ENCODE peak calls at places on chromosomes 5 and 9, in four cellular contexts. One of them, this sample, is unnamed.

GRCh38 chr9:18947772-18948391 is 85.1 kb downstream of the SAXO1 start:
- DNase-seq in A549: no peak
- DNase-seq in GM12878: no peak
- DNase-seq in K562: no peak
- DNase-seq in this sample: no peak

GRCh38 chr5:40958811-40959210 is 49.5 kb downstream of the C7 start:
- DNase-seq in A549: peak; percentile 3
- DNase-seq in GM12878: no peak
- DNase-seq in K562: no peak
- DNase-seq in this sample: no peak

GRCh38 chr5:16916262-16916878 is 19.7 kb downstream of the MYO10 start:
- DNase-seq in A549: peak; percentile 66
- DNase-seq in GM12878: no peak
- DNase-seq in K562: no peak
- DNase-seq in this sample: no peak

GRCh38 chr5:102138243-102138653 is 157.8 kb downstream of the SLCO4C1 start:
- DNase-seq in A549: peak; percentile 13
- DNase-seq in GM12878: no peak
- DNase-seq in K562: no peak
- DNase-seq in this sample: peak; percentile 94

GRCh38 chr5:138725885-138726457 is 27.3 kb upstream of the CTNNA1 start:
- DNase-seq in A549: no peak
- DNase-seq in GM12878: no peak
- DNase-seq in K562: no peak
- DNase-seq in this sample: peak; percentile 90

GRCh38 chr9:136117291-136118060 is 1.2 kb downstream of the TMEM250 start:
- DNase-seq in A549: peak; percentile 48
- DNase-seq in GM12878: no peak
- DNase-seq in K562: no peak
- DNase-seq in this sample: peak; percentile 61

GRCh38 chr5:118919016-118919415 is 69.3 kb downstream of the DTWD2 start:
- DNase-seq in A549: no peak
- DNase-seq in GM12878: no peak
- DNase-seq in K562: no peak
- DNase-seq in this sample: no peak

GRCh38 chr5:133353741-133354140 is 258.6 kb downstream of the FSTL4 start:
- DNase-seq in A549: no peak
- DNase-seq in GM12878: no peak
- DNase-seq in K562: no peak
- DNase-seq in this sample: no peak

GRCh38 chr5:166845044-166845443 is 1446.4 kb upstream of the WWC1 start:
- DNase-seq in A549: peak; percentile 4
- DNase-seq in GM12878: no peak
- DNase-seq in K562: peak; percentile 7
- DNase-seq in this sample: no peak

GRCh38 chr5:167639761-167640160 is 651.7 kb upstream of the WWC1 start:
- DNase-seq in A549: peak; percentile 3
- DNase-seq in GM12878: no peak
- DNase-seq in K562: no peak
- DNase-seq in this sample: no peak

GRCh38 chr5:109479260-109479860 is 69.6 kb upstream of the PJA2 start:
- DNase-seq in A549: peak; percentile 7
- DNase-seq in GM12878: no peak
- DNase-seq in K562: no peak
- DNase-seq in this sample: peak; percentile 18

GRCh38 chr5:77174526-77174925 is 36.0 kb upstream of the PDE8B start:
- DNase-seq in A549: no peak
- DNase-seq in GM12878: no peak
- DNase-seq in K562: no peak
- DNase-seq in this sample: no peak

GRCh38 chr5:36027066-36027465 is 35.9 kb upstream of the UGT3A1 start:
- DNase-seq in A549: no peak
- DNase-seq in GM12878: no peak
- DNase-seq in K562: no peak
- DNase-seq in this sample: no peak

GRCh38 chr9:4339783-4340335 is 40.0 kb upstream of the GLIS3 start:
- DNase-seq in A549: peak; percentile 31
- DNase-seq in GM12878: peak; percentile 13
- DNase-seq in K562: no peak
- DNase-seq in this sample: no peak

GRCh38 chr5:174680901-174681565 is 43.3 kb upstream of the MSX2 start:
- DNase-seq in A549: no peak
- DNase-seq in GM12878: no peak
- DNase-seq in K562: no peak
- DNase-seq in this sample: no peak

GRCh38 chr5:174678107-174678506 is 46.3 kb upstream of the MSX2 start:
- DNase-seq in A549: no peak
- DNase-seq in GM12878: no peak
- DNase-seq in K562: no peak
- DNase-seq in this sample: no peak

GRCh38 chr5:174675916-174676315 is 48.5 kb upstream of the MSX2 start:
- DNase-seq in A549: no peak
- DNase-seq in GM12878: no peak
- DNase-seq in K562: no peak
- DNase-seq in this sample: no peak
- TF ChIP-seq POLR2AphosphoS2 in A549: no peak
- TF ChIP-seq POLR2AphosphoS2 in GM12878: no peak
- TF ChIP-seq POLR2AphosphoS2 in K562: no peak
- TF ChIP-seq POLR2AphosphoS2 in this sample: no peak

GRCh38 chr9:127505396-127506116 is 54.2 kb downstream of the LRSAM1 start:
- DNase-seq in A549: peak; percentile 60
- DNase-seq in GM12878: no peak
- DNase-seq in K562: peak; percentile 53
- DNase-seq in this sample: peak; percentile 35

GRCh38 chr9:127506117-127506813 is 55.0 kb downstream of the LRSAM1 start:
- DNase-seq in A549: no peak
- DNase-seq in GM12878: no peak
- DNase-seq in K562: no peak
- DNase-seq in this sample: no peak

GRCh38 chr9:127507751-127508648 is 56.7 kb downstream of the LRSAM1 start:
- DNase-seq in A549: no peak
- DNase-seq in GM12878: no peak
- DNase-seq in K562: no peak
- DNase-seq in this sample: no peak

GRCh38 chr9:127508901-127509260 is 57.6 kb downstream of the LRSAM1 start:
- DNase-seq in A549: no peak
- DNase-seq in GM12878: no peak
- DNase-seq in K562: no peak
- DNase-seq in this sample: no peak

GRCh38 chr9:127506814-127507750 is 55.8 kb downstream of the LRSAM1 start:
- DNase-seq in A549: no peak
- DNase-seq in GM12878: no peak
- DNase-seq in K562: peak; percentile 60
- DNase-seq in this sample: no peak
- TF ChIP-seq POLR2AphosphoS2 in A549: no peak
- TF ChIP-seq POLR2AphosphoS2 in GM12878: no peak
- TF ChIP-seq POLR2AphosphoS2 in K562: no peak
- TF ChIP-seq POLR2AphosphoS2 in this sample: no peak

DNA sequence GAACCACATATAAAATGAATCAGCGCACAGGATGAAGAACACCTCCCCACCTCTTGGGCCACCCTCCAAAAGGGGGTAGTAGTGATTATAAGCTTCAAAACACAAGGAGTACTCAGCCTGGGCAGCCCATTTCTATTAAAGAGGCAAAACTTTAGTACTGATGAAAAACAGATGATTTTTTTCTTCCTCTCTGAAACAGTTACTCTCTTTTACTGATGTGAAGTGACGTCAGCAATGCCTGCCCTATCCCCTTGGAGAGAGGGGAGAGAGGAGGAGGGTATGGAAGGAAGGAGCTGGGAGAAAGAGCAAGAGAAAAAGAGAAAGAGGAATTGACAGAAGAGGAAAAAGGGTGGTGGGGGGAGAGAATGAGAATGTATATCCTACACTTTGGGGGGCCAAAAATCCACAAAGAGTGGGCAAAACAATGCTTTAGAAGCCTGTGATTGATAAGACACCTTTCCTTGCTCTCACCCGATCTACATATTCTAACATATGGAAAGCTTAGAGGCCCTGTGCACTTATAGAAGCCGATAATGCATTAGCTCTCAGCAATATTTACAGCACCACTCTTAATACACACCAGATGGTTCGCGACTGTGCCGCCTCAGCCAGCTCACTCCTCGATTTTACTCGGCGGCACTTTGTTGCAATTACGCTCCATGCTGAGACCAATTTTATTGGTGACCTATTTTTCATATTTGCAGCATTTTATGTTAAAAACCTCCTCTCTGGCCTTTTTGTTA is 18.6 kb downstream of the NR2F1 start:
- DNase-seq in A549: no peak
- DNase-seq in GM12878: no peak
- DNase-seq in K562: no peak
- DNase-seq in this sample: no peak
- TF ChIP-seq POLR2AphosphoS2 in A549: no peak
- TF ChIP-seq POLR2AphosphoS2 in GM12878: no peak
- TF ChIP-seq POLR2AphosphoS2 in K562: no peak
- TF ChIP-seq POLR2AphosphoS2 in this sample: no peak

DNA sequence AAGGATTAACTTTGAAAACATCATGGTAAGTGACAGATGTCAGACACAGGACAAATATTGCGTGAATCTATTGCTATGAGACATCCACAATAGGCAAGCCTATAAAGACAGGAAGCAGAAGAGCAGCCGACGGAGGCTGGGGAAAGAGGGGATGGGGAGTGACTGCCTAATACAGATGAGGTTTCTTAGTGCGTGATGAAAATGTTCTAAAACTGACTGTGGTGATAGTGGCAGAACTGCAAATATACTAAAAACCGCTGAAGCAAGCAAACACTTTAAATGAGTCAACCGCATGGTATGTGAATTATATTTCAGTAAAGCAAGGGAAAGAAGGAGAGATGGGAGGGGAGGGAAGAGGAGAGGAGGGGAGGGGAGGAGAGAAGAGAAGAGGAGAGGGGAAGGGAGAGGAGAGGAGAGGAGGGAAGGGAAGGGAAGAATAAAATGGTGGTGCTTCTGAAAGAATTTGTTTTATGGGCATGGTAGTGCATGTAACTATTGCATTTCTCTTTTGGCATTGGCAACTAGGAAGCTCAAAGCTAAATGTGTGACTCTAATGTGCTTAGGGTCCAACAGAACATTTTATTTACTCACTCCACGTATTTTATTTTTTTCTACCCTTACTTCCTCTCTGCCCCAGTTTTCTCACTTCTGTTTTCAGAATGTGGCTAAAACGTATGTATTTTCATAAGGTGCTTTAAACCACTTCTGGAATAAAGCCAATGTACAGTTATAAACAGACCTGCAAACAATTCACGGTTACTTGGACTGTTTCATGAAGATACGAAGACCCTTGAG is 21.3 kb downstream of the AKNA start:
- DNase-seq in A549: peak; percentile 9
- DNase-seq in GM12878: no peak
- DNase-seq in K562: no peak
- DNase-seq in this sample: no peak
- TF ChIP-seq POLR2AphosphoS2 in A549: no peak
- TF ChIP-seq POLR2AphosphoS2 in GM12878: no peak
- TF ChIP-seq POLR2AphosphoS2 in K562: no peak
- TF ChIP-seq POLR2AphosphoS2 in this sample: no peak

GRCh38 chr5:74632947-74633356 is 7.6 kb downstream of the ENC1 start:
- DNase-seq in A549: peak; percentile 81
- DNase-seq in GM12878: no peak
- DNase-seq in K562: no peak
- DNase-seq in this sample: peak; percentile 68

GRCh38 chr5:74627511-74628120 is 12.9 kb downstream of the ENC1 start:
- DNase-seq in A549: no peak
- DNase-seq in GM12878: no peak
- DNase-seq in K562: no peak
- DNase-seq in this sample: no peak

GRCh38 chr5:74631088-74631960 is 9.2 kb downstream of the ENC1 start:
- DNase-seq in A549: peak; percentile 78
- DNase-seq in GM12878: peak; percentile 97
- DNase-seq in K562: no peak
- DNase-seq in this sample: no peak

GRCh38 chr5:74629326-74629725 is 11.2 kb downstream of the ENC1 start:
- DNase-seq in A549: no peak
- DNase-seq in GM12878: no peak
- DNase-seq in K562: no peak
- DNase-seq in this sample: no peak

GRCh38 chr5:74630387-74631087 is 10.0 kb downstream of the ENC1 start:
- DNase-seq in A549: peak; percentile 71
- DNase-seq in GM12878: no peak
- DNase-seq in K562: no peak
- DNase-seq in this sample: no peak
- TF ChIP-seq POLR2AphosphoS2 in A549: no peak
- TF ChIP-seq POLR2AphosphoS2 in GM12878: no peak
- TF ChIP-seq POLR2AphosphoS2 in K562: no peak
- TF ChIP-seq POLR2AphosphoS2 in this sample: no peak

DNA sequence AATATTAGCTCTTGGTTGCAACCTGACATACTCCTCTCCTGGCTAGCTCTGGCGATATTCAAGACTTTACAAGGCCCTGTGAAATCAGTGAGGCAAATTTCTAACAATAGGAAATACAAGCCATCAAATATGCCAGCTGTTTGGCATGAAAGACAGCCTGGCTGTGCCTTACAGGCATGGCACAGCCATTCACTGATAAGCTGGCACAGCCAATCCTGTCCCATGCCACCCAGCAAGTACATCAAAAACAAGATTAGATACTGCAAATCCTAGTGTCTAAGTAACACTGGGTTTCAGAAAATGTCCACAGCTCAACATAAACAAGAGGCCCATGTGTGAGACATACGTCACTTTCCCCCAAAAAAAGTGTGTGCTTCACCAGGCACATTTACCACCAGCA is 1045.8 kb upstream of the DMAC1 start:
- DNase-seq in A549: no peak
- DNase-seq in GM12878: no peak
- DNase-seq in K562: no peak
- DNase-seq in this sample: no peak
- TF ChIP-seq POLR2AphosphoS2 in A549: no peak
- TF ChIP-seq POLR2AphosphoS2 in GM12878: no peak
- TF ChIP-seq POLR2AphosphoS2 in K562: no peak
- TF ChIP-seq POLR2AphosphoS2 in this sample: no peak

GRCh38 chr9:110115868-110116542 is 92.0 kb downstream of the C9orf152 start:
- DNase-seq in A549: peak; percentile 49
- DNase-seq in GM12878: no peak
- DNase-seq in K562: no peak
- DNase-seq in this sample: peak; percentile 92

GRCh38 chr9:110114086-110114887 is 93.7 kb downstream of the C9orf152 start:
- DNase-seq in A549: no peak
- DNase-seq in GM12878: no peak
- DNase-seq in K562: no peak
- DNase-seq in this sample: peak; percentile 56

GRCh38 chr9:110115341-110115820 is 92.6 kb downstream of the C9orf152 start:
- DNase-seq in A549: no peak
- DNase-seq in GM12878: no peak
- DNase-seq in K562: no peak
- DNase-seq in this sample: no peak

GRCh38 chr9:110116543-110116885 is 91.4 kb downstream of the C9orf152 start:
- DNase-seq in A549: peak; percentile 74
- DNase-seq in GM12878: no peak
- DNase-seq in K562: no peak
- DNase-seq in this sample: no peak

GRCh38 chr9:110114888-110115259 is 93.1 kb downstream of the C9orf152 start:
- DNase-seq in A549: no peak
- DNase-seq in GM12878: no peak
- DNase-seq in K562: no peak
- DNase-seq in this sample: no peak
- TF ChIP-seq POLR2AphosphoS2 in A549: no peak
- TF ChIP-seq POLR2AphosphoS2 in GM12878: no peak
- TF ChIP-seq POLR2AphosphoS2 in K562: no peak
- TF ChIP-seq POLR2AphosphoS2 in this sample: no peak

GRCh38 chr9:118577121-118577520 is 792.1 kb downstream of the BRINP1 start:
- DNase-seq in A549: peak; percentile 16
- DNase-seq in GM12878: no peak
- DNase-seq in K562: no peak
- DNase-seq in this sample: no peak
- TF ChIP-seq POLR2AphosphoS2 in A549: no peak
- TF ChIP-seq POLR2AphosphoS2 in GM12878: no peak
- TF ChIP-seq POLR2AphosphoS2 in K562: no peak
- TF ChIP-seq POLR2AphosphoS2 in this sample: no peak

GRCh38 chr9:995776-996175 is 19.3 kb downstream of the DMRT3 start:
- DNase-seq in A549: peak; percentile 18
- DNase-seq in GM12878: no peak
- DNase-seq in K562: no peak
- DNase-seq in this sample: no peak
- TF ChIP-seq POLR2AphosphoS2 in A549: no peak
- TF ChIP-seq POLR2AphosphoS2 in GM12878: no peak
- TF ChIP-seq POLR2AphosphoS2 in K562: no peak
- TF ChIP-seq POLR2AphosphoS2 in this sample: no peak